ENCODE peak calls at places on chromosomes 1 and 21, in four cellular contexts. P is memory B cell; I is nephron progenitor cell; X is CD4-positive, alpha-beta T cell. T is an unnamed sample.

GRCh38 chr1:19596065-19596718 is 47.9 kb upstream of the NBL1 start:
- DNase-seq in P (no peak), I (no peak), X (no peak), T (no peak)

GRCh38 chr1:212231372-212231771 is 53.8 kb upstream of the PPP2R5A start:
- DNase-seq in P (no peak), I (no peak), X (no peak), T (no peak)

GRCh38 chr1:79441243-79441642 is 434.7 kb upstream of the ADGRL4 start:
- DNase-seq in P (no peak), I (no peak), X (no peak), T (no peak)

GRCh38 chr1:54608561-54609230 is 14.6 kb downstream of the FAM151A start:
- DNase-seq in P (no peak), I (no peak), X (no peak), T (no peak)

GRCh38 chr1:71565267-71565666 is 484.4 kb upstream of the ZRANB2 start:
- DNase-seq in P (no peak), I (no peak), X (no peak), T (no peak)

GRCh38 chr21:31235671-31236450 is 108.2 kb downstream of the TIAM1 start:
- DNase-seq in P (no peak), I (no peak), X (no peak), T (no peak)

GRCh38 chr21:38843806-38844479 is 38.2 kb downstream of the ETS2 start:
- DNase-seq in P (no peak), I (no peak), X (no peak), T (no peak)

GRCh38 chr1:115426990-115427389 is 88.9 kb upstream of the NGF start:
- DNase-seq in P (no peak), I (no peak), X (no peak), T (no peak)

GRCh38 chr1:60895167-60896124 is 186.9 kb upstream of the NFIA start:
- DNase-seq in P (no peak), I (no peak), X (no peak), T (no peak)

T was measured in T-helper 1 cell.